ENCODE peak calls at places on chromosome 14, in five cellular contexts. Y is tibial nerve, C is AG09309, N is AG04450, M is spleen. D is an unnamed sample.

GRCh38 chr14:33836203-33836894 is 114.5 kb downstream of the EGLN3 start:
- DNase-seq in Y (no peak), C (no peak), N (no peak), M (no peak), D (no peak)

GRCh38 chr14:23321572-23322547 is 603 bp downstream of the PABPN1 start:
- DNase-seq in Y (peak), C (no peak), N (no peak), M (peak), D (no peak)

GRCh38 chr14:89903340-89903965 is 51.1 kb downstream of the EFCAB11 start:
- DNase-seq in Y (no peak), C (no peak), N (no peak), M (no peak), D (no peak)

GRCh38 chr14:91374287-91374880 is 43.2 kb downstream of the CCDC88C start:
- DNase-seq in Y (no peak), C (no peak), N (no peak), M (no peak), D (no peak)

GRCh38 chr14:58907803-58908202 is 270.0 kb downstream of the DACT1 start:
- DNase-seq in Y (no peak), C (no peak), N (no peak), M (no peak), D (no peak)

GRCh38 chr14:100332797-100333196 is 9.7 kb downstream of the SLC25A47 start:
- DNase-seq in Y (no peak), C (no peak), N (no peak), M (no peak), D (no peak)

GRCh38 chr14:61559641-61560201 is 135.6 kb upstream of the HIF1A start:
- DNase-seq in Y (no peak), C (no peak), N (no peak), M (no peak), D (no peak)

GRCh38 chr14:28982228-28982627 is 215.6 kb downstream of the FOXG1 start:
- DNase-seq in Y (no peak), C (no peak), N (no peak), M (no peak), D (no peak)

GRCh38 chr14:81533212-81533535 is 479 bp downstream of the SEL1L start:
- DNase-seq in Y (no peak), C (no peak), N (no peak), M (no peak), D (no peak)

GRCh38 chr14:49405291-49405690 is 180.9 kb downstream of the RPS29 start:
- DNase-seq in Y (no peak), C (peak), N (peak), M (no peak), D (peak)

GRCh38 chr14:105141486-105142281 is 26.9 kb downstream of the JAG2 start:
- DNase-seq in Y (no peak), C (no peak), N (no peak), M (peak), D (no peak)

GRCh38 chr14:28774764-28775738 is 8.5 kb downstream of the FOXG1 start:
- DNase-seq in Y (no peak), C (no peak), N (no peak), M (no peak), D (no peak)

GRCh38 chr14:34098045-34098984 is 147.4 kb upstream of the EGLN3 start:
- DNase-seq in Y (peak), C (no peak), N (no peak), M (no peak), D (no peak)

GRCh38 chr14:47332099-47332498 is 343.3 kb downstream of the MDGA2 start:
- DNase-seq in Y (no peak), C (no peak), N (no peak), M (no peak), D (no peak)

GRCh38 chr14:91143862-91144261 is 30.0 kb downstream of the DGLUCY start:
- DNase-seq in Y (no peak), C (no peak), N (no peak), M (peak), D (no peak)

GRCh38 chr14:74952697-74953484 is 2.5 kb downstream of the PGF start:
- DNase-seq in Y (no peak), C (no peak), N (no peak), M (no peak), D (no peak)

GRCh38 chr14:82963756-82964155 is 1430.1 kb upstream of the SEL1L start:
- DNase-seq in Y (no peak), C (no peak), N (no peak), M (no peak), D (no peak)

GRCh38 chr14:105056303-105056831 is 8.9 kb downstream of the GPR132 start:
- DNase-seq in Y (no peak), C (no peak), N (no peak), M (peak), D (no peak)

GRCh38 chr14:36805116-36805515 is 143.5 kb downstream of the PAX9 start:
- DNase-seq in Y (no peak), C (no peak), N (no peak), M (no peak), D (no peak)

GRCh38 chr14:82449926-82450325 is 916.3 kb upstream of the SEL1L start:
- DNase-seq in Y (no peak), C (no peak), N (no peak), M (no peak), D (no peak)

GRCh38 chr14:75636100-75636692 is 24.5 kb downstream of the ERG28 start:
- DNase-seq in Y (no peak), C (no peak), N (no peak), M (no peak), D (no peak)

GRCh38 chr14:46054526-46054925 is 597.1 kb downstream of the RPL10L start:
- DNase-seq in Y (no peak), C (peak), N (peak), M (no peak), D (peak)

GRCh38 chr14:60705100-60705499 is 19.1 kb downstream of the SIX4 start:
- DNase-seq in Y (no peak), C (no peak), N (no peak), M (no peak), D (no peak)

GRCh38 chr14:70888681-70889175 is 18.5 kb upstream of the PCNX1 start:
- DNase-seq in Y (no peak), C (peak), N (no peak), M (no peak), D (peak)

GRCh38 chr14:50792058-50792477 is 38.9 kb downstream of the NIN start:
- DNase-seq in Y (no peak), C (no peak), N (no peak), M (no peak), D (no peak)

GRCh38 chr14:22791302-22791701 is 23.9 kb downstream of the SLC7A7 start:
- DNase-seq in Y (no peak), C (peak), N (no peak), M (no peak), D (peak)

GRCh38 chr14:62655161-62655560 is 390.1 kb downstream of the KCNH5 start:
- DNase-seq in Y (no peak), C (no peak), N (peak), M (no peak), D (no peak)

GRCh38 chr14:83419420-83419819 is 1885.8 kb upstream of the SEL1L start:
- DNase-seq in Y (no peak), C (no peak), N (no peak), M (no peak), D (no peak)

GRCh38 chr14:60485057-60485599 is 735 bp downstream of the C14orf39 start:
- DNase-seq in Y (no peak), C (no peak), N (no peak), M (no peak), D (no peak)

GRCh38 chr14:72615511-72616121 is 278.3 kb downstream of the DPF3 start:
- DNase-seq in Y (no peak), C (no peak), N (no peak), M (no peak), D (no peak)

GRCh38 chr14:60350366-60350720 is 101.3 kb downstream of the PPM1A start:
- DNase-seq in Y (no peak), C (no peak), N (no peak), M (no peak), D (no peak)

GRCh38 chr14:95421741-95422140 is 94.7 kb downstream of the SYNE3 start:
- DNase-seq in Y (no peak), C (no peak), N (no peak), M (peak), D (no peak)

GRCh38 chr14:87615822-87616679 is 376.9 kb downstream of the GALC start:
- DNase-seq in Y (peak), C (no peak), N (peak), M (no peak), D (no peak)

GRCh38 chr14:87994974-87995373 is 2.0 kb upstream of the GALC start:
- DNase-seq in Y (no peak), C (no peak), N (no peak), M (no peak), D (no peak)

DNA sequence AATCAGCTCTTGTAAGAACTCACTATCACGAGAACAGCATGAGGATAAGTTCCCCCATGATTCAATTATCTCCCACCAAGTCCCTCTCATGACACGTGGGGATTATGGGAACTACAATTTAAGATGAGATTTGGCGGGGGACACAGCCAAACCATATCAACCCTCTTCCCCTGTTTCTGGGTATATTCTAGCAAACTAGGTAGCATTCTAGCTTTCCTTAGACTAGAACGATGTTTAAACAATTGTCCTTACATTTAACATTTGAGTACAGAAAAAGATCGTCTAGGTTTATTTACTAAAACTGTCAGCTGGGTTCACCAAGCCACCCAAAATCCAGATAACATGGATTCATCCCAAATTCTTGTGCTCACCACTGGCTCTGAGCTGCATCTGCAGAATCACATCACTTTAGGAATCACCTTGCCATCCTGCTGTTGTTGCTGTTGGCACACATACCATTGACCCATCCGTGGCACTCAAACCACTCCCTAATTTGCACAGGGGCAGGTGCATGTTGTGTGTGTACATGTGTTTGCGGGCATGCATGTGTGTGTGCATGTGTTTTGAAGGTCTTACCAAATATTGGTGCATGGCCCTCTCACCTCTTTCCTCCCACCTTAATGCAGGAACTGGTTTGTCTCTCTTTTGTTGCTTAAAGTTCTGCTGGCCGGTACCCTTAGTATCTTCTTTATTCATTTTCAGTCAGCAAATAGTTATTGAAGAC is 36.3 kb upstream of the VASH1 start:
- DNase-seq in Y (no peak), C (no peak), N (no peak), M (no peak), D (no peak)
- H3K4me3 ChIP-seq in Y (no peak), C (no peak), N (no peak), M (no peak), D (no peak)

GRCh38 chr14:106556665-106557289 is 1030.4 kb downstream of the TMEM121 start:
- DNase-seq in Y (peak), C (no peak), N (no peak), M (peak), D (no peak)
- TF ChIP-seq CTCF in Y (no peak), C (no peak), N (no peak), M (peak), D (no peak)

GRCh38 chr14:68974759-68975347 is 4.2 kb downstream of the ACTN1 start:
- DNase-seq in Y (no peak), C (no peak), N (no peak), M (no peak), D (no peak)

GRCh38 chr14:68973639-68974038 is 5.5 kb downstream of the ACTN1 start:
- DNase-seq in Y (no peak), C (no peak), N (no peak), M (peak), D (no peak)

GRCh38 chr14:68971411-68972035 is 7.6 kb downstream of the ACTN1 start:
- DNase-seq in Y (no peak), C (no peak), N (no peak), M (peak), D (no peak)

GRCh38 chr14:68970736-68971135 is 8.4 kb downstream of the ACTN1 start:
- DNase-seq in Y (no peak), C (no peak), N (no peak), M (no peak), D (no peak)

DNA sequence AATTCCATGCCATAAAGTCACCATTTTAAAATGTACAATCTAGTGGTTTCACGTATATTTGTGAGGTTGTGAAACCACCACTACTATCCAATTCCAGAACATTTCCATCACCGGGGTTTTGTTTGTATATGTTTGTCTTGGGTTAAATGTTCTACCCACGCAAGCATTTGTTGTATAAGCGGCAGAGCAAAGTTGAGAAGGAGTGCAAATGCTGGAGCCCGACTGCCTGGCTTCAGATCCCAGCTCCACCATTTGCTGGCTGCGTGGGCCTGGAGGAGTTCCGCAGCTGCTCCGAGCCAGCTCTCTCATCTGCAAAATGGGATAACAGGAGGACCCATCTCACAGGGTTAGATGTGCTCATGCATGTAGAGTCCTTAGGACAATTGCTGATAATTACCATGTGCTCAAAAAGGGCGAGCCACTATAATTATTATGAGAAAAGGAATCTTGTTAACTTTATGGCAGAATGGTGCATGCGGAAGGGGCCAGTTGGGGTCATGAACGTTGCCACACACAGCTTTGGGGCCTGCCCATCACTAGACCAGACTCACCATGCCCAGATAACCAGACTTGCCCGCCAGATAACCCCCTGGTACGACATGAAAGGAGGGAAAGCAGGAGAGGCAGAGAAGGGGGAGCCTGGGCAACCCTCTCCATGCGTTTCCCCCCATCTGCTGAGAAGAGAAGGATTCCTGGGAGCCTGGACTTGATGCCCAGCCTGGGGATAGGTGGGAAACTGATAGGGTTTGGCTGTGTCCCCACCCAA is 6.4 kb downstream of the ACTN1 start:
- DNase-seq in Y (no peak), C (no peak), N (peak), M (peak), D (no peak)
- H3K4me3 ChIP-seq in Y (no peak), C (no peak), N (no peak), M (no peak), D (no peak)

GRCh38 chr14:102672410-102672960 is 80.0 kb downstream of the RCOR1 start:
- DNase-seq in Y (no peak), C (no peak), N (no peak), M (no peak), D (no peak)
- TF ChIP-seq CTCF in Y (no peak), C (no peak), N (peak), M (no peak), D (no peak)

DNA sequence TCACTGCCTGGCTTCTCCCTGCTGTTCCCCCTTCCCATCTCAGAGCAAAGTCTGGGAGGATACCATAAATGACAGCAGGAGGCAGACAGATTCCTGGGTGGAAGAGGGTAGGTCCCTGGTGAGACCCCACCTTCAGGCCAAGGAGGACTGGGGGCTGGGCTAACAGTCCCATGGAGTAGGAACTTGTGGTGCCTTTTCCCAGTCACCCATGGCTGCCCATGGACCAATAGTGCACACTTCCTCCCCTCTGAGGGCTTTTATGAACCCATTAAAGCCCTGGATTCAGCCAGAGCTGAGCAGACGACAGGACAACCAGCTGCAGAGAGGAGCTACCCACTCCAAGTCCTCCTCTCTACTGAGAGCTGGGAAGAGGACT is 36.6 kb upstream of the OR5AU1 start:
- DNase-seq in Y (no peak), C (no peak), N (no peak), M (no peak), D (no peak)
- H3K4me3 ChIP-seq in Y (peak), C (no peak), N (peak), M (peak), D (peak)

GRCh38 chr14:55535521-55536207 is 44.3 kb upstream of the KTN1 start:
- DNase-seq in Y (no peak), C (no peak), N (no peak), M (no peak), D (no peak)

GRCh38 chr14:55530464-55530863 is 49.5 kb upstream of the KTN1 start:
- DNase-seq in Y (no peak), C (no peak), N (no peak), M (no peak), D (no peak)

GRCh38 chr14:55533960-55534359 is 46.0 kb upstream of the KTN1 start:
- DNase-seq in Y (no peak), C (no peak), N (no peak), M (no peak), D (no peak)

GRCh38 chr14:55536208-55536708 is 43.7 kb upstream of the KTN1 start:
- DNase-seq in Y (no peak), C (no peak), N (no peak), M (no peak), D (no peak)

GRCh38 chr14:55532645-55533309 is 47.2 kb upstream of the KTN1 start:
- DNase-seq in Y (no peak), C (no peak), N (no peak), M (no peak), D (no peak)
- TF ChIP-seq CTCF in Y (no peak), C (peak), N (peak), M (no peak), D (no peak)

GRCh38 chr14:56760164-56760914 is 49.9 kb downstream of the OTX2 start:
- DNase-seq in Y (no peak), C (no peak), N (no peak), M (no peak), D (no peak)
- H3K4me3 ChIP-seq in Y (no peak), C (no peak), N (no peak), M (no peak), D (no peak)

GRCh38 chr14:30191639-30192279 is 264.1 kb upstream of the PRKD1 start:
- DNase-seq in Y (no peak), C (no peak), N (no peak), M (no peak), D (no peak)

GRCh38 chr14:30180219-30180618 is 252.6 kb upstream of the PRKD1 start:
- DNase-seq in Y (no peak), C (no peak), N (peak), M (no peak), D (no peak)

DNA sequence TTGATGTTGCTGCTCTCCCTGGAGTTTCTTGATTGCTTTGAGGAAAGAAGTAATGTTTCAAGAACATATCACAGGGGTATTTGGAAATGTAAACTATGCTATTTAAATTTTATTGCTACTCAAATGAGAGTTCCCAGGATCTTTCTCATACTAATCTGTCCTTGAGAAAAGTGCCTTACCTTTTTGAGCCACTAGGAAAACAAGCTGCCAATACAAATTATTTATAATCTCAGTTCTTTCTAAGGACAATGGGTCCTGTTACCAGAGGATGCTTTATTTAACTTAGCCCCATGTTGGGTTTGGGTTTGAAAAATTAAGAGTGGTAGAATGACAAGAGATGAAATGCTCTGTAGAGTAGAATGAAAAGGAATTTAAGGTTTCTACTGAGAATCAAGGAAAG is 258.2 kb upstream of the PRKD1 start:
- DNase-seq in Y (no peak), C (no peak), N (no peak), M (no peak), D (no peak)
- TF ChIP-seq CTCF in Y (no peak), C (peak), N (peak), M (no peak), D (no peak)

GRCh38 chr14:101780887-101781239 is 19.4 kb downstream of the PPP2R5C start:
- DNase-seq in Y (no peak), C (no peak), N (no peak), M (no peak), D (no peak)
- H3K4me3 ChIP-seq in Y (peak), C (peak), N (peak), M (peak), D (peak)

DNA sequence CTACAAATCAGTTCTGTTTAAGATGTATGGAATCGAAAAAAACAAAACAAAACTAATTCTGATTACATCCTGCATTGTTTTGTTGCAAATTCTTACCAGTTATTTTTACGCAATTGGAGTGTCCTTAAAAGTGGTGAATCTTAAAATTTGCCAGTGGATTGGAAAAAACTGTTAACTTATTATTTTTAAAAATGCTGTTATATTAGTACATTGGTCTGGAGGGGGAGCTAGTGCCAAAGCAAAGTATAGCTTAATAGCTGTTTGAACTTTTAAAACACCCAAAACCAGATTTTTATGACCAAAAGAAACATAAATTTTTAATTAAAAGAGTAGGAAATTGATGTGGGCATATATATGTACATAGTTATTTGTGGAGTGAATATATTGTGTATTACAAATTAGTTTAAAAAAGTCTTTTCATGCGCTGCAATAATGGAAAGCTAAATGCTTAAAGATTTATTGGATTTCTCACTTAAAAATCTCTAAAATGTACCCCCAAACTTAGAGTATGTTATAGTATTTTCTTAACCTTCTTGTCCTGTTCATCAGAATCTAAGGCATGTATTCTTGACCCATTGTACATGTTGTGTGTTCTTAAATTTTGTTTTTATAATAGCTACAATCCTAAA is 2.5 kb downstream of the FUT8 start:
- DNase-seq in Y (peak), C (no peak), N (peak), M (no peak), D (no peak)
- TF ChIP-seq CTCF in Y (peak), C (peak), N (peak), M (peak), D (peak)